ENCODE peak calls at places on chromosomes 11 and 22, in ten cellular contexts. L is iPS DF 6.9; H is transverse colon; P is colonic mucosa; E is spleen; T is CD8-positive, alpha-beta memory T cell; I is tibial artery; S is keratinocyte; G is Panc1; C is small intestine. F is an unnamed sample.

GRCh38 chr22:47059076-47059475 is 296.6 kb downstream of the TBC1D22A start:
- DNase-seq in E (peak), L (no peak), H (no peak), P (no peak), G (no peak), T (no peak), C (no peak), I (no peak), S (no peak), F (no peak)

GRCh38 chr22:17121235-17122195 is at the start of gene TMEM121B:
- DNase-seq in C (peak), L (peak), I (peak), G (no peak), T (no peak), S (no peak), H (peak), P (no peak), E (peak), F (no peak)

GRCh38 chr11:117039897-117040296 is 58.3 kb downstream of the SIK3 start:
- DNase-seq in G (no peak), I (no peak), E (no peak), C (no peak), H (no peak), S (no peak), L (no peak), T (no peak), P (no peak), F (no peak)

GRCh38 chr11:119519796-119520195 is 96.8 kb upstream of the THY1 start:
- DNase-seq in P (no peak), I (no peak), G (no peak), C (no peak), E (no peak), T (no peak), S (no peak), H (no peak), L (no peak), F (no peak)

GRCh38 chr11:33689506-33689905 is 11.1 kb downstream of the C11orf91 start:
- DNase-seq in E (no peak), T (no peak), I (no peak), S (no peak), P (no peak), L (no peak), H (no peak), C (no peak), G (no peak), F (no peak)

GRCh38 chr22:49255154-49255553 is 572.5 kb downstream of the BRD1 start:
- DNase-seq in E (no peak), T (no peak), H (no peak), G (no peak), P (no peak), L (no peak), I (peak), S (no peak), C (no peak), F (no peak)

GRCh38 chr11:208177-208916 is 839 bp downstream of the RIC8A start:
- DNase-seq in I (peak), E (peak), S (no peak), T (peak), L (no peak), H (peak), C (peak), P (peak), G (no peak), F (peak)

GRCh38 chr11:66070604-66071325 is 693 bp downstream of the PACS1 start:
- DNase-seq in P (peak), S (no peak), I (peak), L (no peak), H (peak), T (peak), E (peak), G (no peak), C (no peak), F (peak)

GRCh38 chr11:130112071-130112830 is 42.6 kb downstream of the APLP2 start:
- DNase-seq in E (no peak), S (no peak), L (no peak), I (no peak), T (no peak), G (no peak), H (no peak), P (no peak), C (no peak), F (no peak)

GRCh38 chr11:117936973-117937372 is 7.8 kb upstream of the TMPRSS13 start:
- DNase-seq in G (no peak), E (no peak), C (no peak), P (no peak), I (no peak), H (no peak), S (no peak), L (no peak), T (no peak), F (no peak)

GRCh38 chr11:115256326-115257197 is 247.7 kb downstream of the CADM1 start:
- DNase-seq in S (no peak), H (peak), G (no peak), L (no peak), P (no peak), C (no peak), T (no peak), E (peak), I (no peak), F (no peak)

GRCh38 chr22:35995345-35995744 is 33.3 kb downstream of the RBFOX2 start:
- DNase-seq in S (no peak), P (no peak), E (no peak), L (no peak), H (no peak), T (no peak), G (no peak), C (no peak), I (no peak), F (no peak)

GRCh38 chr11:17682848-17683247 is 36.5 kb upstream of the MYOD1 start:
- DNase-seq in C (no peak), G (no peak), S (no peak), H (no peak), L (no peak), E (no peak), T (no peak), I (no peak), P (no peak), F (no peak)

GRCh38 chr11:78564037-78564888 is 10.4 kb downstream of the NARS2 start:
- DNase-seq in L (no peak), T (peak), P (peak), S (no peak), I (no peak), H (peak), G (peak), E (no peak), C (peak), F (peak)

GRCh38 chr11:73359930-73360742 is 16.1 kb upstream of the RELT start:
- DNase-seq in C (no peak), H (no peak), E (no peak), L (no peak), I (no peak), S (no peak), G (no peak), P (no peak), T (no peak), F (peak)

GRCh38 chr22:27986937-27987336 is 67.9 kb upstream of the PITPNB start:
- DNase-seq in E (no peak), P (no peak), C (no peak), H (no peak), S (no peak), T (no peak), L (no peak), I (peak), G (no peak), F (no peak)

GRCh38 chr11:78020248-78020647 is 2.8 kb downstream of the KCTD14 start:
- DNase-seq in H (no peak), E (no peak), S (no peak), L (no peak), T (no peak), C (no peak), P (no peak), I (no peak), G (no peak), F (peak)

GRCh38 chr11:62544521-62545436 is 1.8 kb downstream of the AHNAK start:
- DNase-seq in T (no peak), S (no peak), C (peak), P (peak), E (no peak), L (no peak), H (peak), G (no peak), I (no peak), F (peak)

GRCh38 chr11:2395211-2395730 is 5.3 kb upstream of the TSSC4 start:
- DNase-seq in C (no peak), H (no peak), I (no peak), L (no peak), E (no peak), S (no peak), G (no peak), P (no peak), T (no peak), F (no peak)

GRCh38 chr11:73326929-73327811 is 19.1 kb downstream of the ARHGEF17 start:
- DNase-seq in P (no peak), E (no peak), G (no peak), H (no peak), L (no peak), I (no peak), S (no peak), T (no peak), C (no peak), F (no peak)

GRCh38 chr11:79236541-79236971 is 204.3 kb downstream of the TENM4 start:
- DNase-seq in G (no peak), H (no peak), L (no peak), S (no peak), E (no peak), C (no peak), P (no peak), I (no peak), T (no peak), F (no peak)

GRCh38 chr11:66022401-66023185 is 3.7 kb downstream of the CATSPER1 start:
- DNase-seq in E (peak), P (peak), L (peak), S (no peak), I (peak), T (peak), C (peak), G (no peak), H (peak), F (peak)

DNA sequence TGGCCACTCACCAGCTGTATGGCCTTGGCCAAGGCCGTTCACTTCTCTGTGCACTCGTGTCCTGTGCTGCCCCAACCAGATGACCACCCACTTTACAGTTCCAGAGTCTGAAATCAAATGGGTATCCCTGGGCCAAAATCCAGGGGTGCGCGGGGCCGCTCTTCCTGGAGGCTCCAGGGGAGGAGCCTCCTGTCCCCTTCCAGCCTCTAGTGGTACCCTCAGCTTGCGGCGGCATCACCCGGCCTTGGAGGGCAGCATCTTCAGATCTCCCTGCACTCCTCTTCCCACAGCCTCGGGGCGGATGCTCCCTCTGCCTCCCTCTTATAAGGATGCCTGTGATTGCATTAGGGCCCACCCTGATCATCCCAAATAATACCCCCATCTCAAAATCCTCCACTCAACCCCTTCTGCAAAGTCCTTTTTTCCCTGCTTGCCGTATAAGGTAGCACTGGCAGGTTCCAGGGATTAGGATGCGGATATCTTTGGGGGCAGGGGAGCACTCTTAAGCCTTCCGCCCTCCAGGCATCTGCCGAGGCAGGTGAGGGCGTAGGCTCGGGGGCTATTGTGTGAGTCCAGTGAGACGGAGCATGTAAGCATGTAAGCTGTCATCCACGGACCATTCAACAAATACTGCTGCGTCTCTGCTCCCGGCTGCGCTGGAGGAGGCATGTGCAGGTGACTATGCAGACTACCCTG is 24.4 kb upstream of the SHISAL1 start:
- DNase-seq in E (no peak), P (no peak), T (no peak), S (no peak), L (no peak), C (no peak), H (no peak), I (no peak), G (no peak), F (no peak)
- H3K4me3 ChIP-seq in E (no peak), P (no peak), T (no peak), S (no peak), L (no peak), C (no peak), H (no peak), I (no peak), G (no peak), F (no peak)

GRCh38 chr11:35618497-35619029 is 303 bp downstream of the FJX1 start:
- DNase-seq in C (no peak), T (peak), S (no peak), L (no peak), P (peak), G (no peak), I (no peak), E (peak), H (peak), F (no peak)
- H3K4me3 ChIP-seq in C (peak), T (no peak), S (peak), L (peak), P (peak), G (peak), I (peak), E (peak), H (peak), F (peak)

GRCh38 chr11:7596975-7597391 is 76.3 kb downstream of the CYB5R2 start:
- DNase-seq in C (peak), E (no peak), G (no peak), L (no peak), P (peak), T (no peak), S (peak), H (peak), I (no peak), F (no peak)
- H3K4me3 ChIP-seq in C (no peak), E (no peak), G (no peak), L (no peak), P (no peak), T (no peak), S (no peak), H (no peak), I (no peak), F (no peak)

GRCh38 chr11:68498903-68499883 is 38.6 kb downstream of the PPP6R3 start:
- DNase-seq in S (no peak), P (no peak), G (no peak), E (no peak), I (no peak), T (no peak), H (no peak), L (no peak), C (peak), F (no peak)

GRCh38 chr11:68498313-68498712 is 37.8 kb downstream of the PPP6R3 start:
- DNase-seq in E (no peak), G (no peak), S (no peak), C (no peak), T (no peak), H (peak), L (no peak), P (no peak), I (no peak), F (no peak)

GRCh38 chr11:68495330-68495729 is 34.8 kb downstream of the PPP6R3 start:
- DNase-seq in H (no peak), L (no peak), T (no peak), I (no peak), P (no peak), C (no peak), E (no peak), S (no peak), G (no peak), F (no peak)

GRCh38 chr11:68495872-68496271 is 35.3 kb downstream of the PPP6R3 start:
- DNase-seq in L (no peak), S (no peak), H (no peak), E (no peak), P (no peak), I (no peak), C (no peak), T (no peak), G (no peak), F (no peak)

DNA sequence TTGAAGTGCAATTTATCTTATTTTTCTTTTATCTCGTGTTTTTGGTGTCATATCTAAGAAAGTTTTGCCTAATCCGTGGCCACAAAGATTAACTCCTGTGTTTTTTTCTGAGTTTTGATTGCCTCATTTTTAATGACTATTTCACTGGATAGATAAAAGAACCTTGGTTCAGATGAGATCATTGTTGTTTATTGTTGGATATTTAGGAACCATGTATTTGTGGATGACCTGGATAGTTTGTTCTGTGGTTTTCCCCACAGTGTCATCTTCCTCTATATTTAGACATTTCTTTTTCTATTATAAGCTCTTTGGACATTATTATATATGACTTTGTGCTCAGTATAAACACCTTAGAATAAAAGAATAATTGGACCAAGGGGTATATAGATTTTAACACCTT is 37.2 kb downstream of the PPP6R3 start:
- DNase-seq in I (no peak), T (no peak), C (no peak), E (no peak), G (no peak), P (no peak), H (no peak), L (no peak), S (no peak), F (no peak)
- H3K4me3 ChIP-seq in I (no peak), T (no peak), C (no peak), E (no peak), G (no peak), P (no peak), H (no peak), L (no peak), S (no peak), F (no peak)

GRCh38 chr11:27596802-27597201 is 90.2 kb upstream of the LIN7C start:
- DNase-seq in H (no peak), G (no peak), L (no peak), T (no peak), S (no peak), P (no peak), C (no peak), I (no peak), E (no peak), F (no peak)

GRCh38 chr11:27603376-27603775 is 96.8 kb upstream of the LIN7C start:
- DNase-seq in C (no peak), H (no peak), I (no peak), G (no peak), S (no peak), E (no peak), T (no peak), L (no peak), P (no peak), F (no peak)

GRCh38 chr11:27599217-27599616 is 92.6 kb upstream of the LIN7C start:
- DNase-seq in E (no peak), G (no peak), C (no peak), L (no peak), H (no peak), P (no peak), S (no peak), T (no peak), I (no peak), F (no peak)

GRCh38 chr11:27604416-27604815 is 95.8 kb downstream of the BDNF start:
- DNase-seq in G (no peak), P (no peak), T (no peak), L (no peak), I (no peak), H (no peak), C (no peak), E (no peak), S (no peak), F (no peak)

GRCh38 chr11:27600656-27601055 is 94.1 kb upstream of the LIN7C start:
- DNase-seq in H (no peak), T (no peak), G (no peak), E (no peak), S (no peak), L (no peak), P (no peak), C (peak), I (no peak), F (no peak)
- H3K4me3 ChIP-seq in H (no peak), T (no peak), G (no peak), E (no peak), S (no peak), L (no peak), P (no peak), C (no peak), I (no peak), F (no peak)

F was measured in A549.